ENCODE peak calls at places on chromosomes 11 and 22, in six cellular contexts. K is glutamatergic neuron, R is right atrium auricular region, F is fibroblast of lung, Q is heart left ventricle, Y is HFF-Myc. V is an unnamed sample.

GRCh38 chr11:111465400-111465799 is 46.8 kb downstream of the BTG4 start:
- DNase-seq in K (no peak), R (no peak), F (peak; percentile 60), Q (no peak), Y (no peak), V (no peak)

GRCh38 chr22:39178206-39179111 is 26.0 kb upstream of the CBX7 start:
- DNase-seq in K (no peak), R (no peak), F (peak; percentile 43), Q (no peak), Y (no peak), V (no peak)

GRCh38 chr11:46422588-46422987 is 31.0 kb upstream of the CHRM4 start:
- DNase-seq in K (no peak), R (no peak), F (no peak), Q (no peak), Y (no peak), V (no peak)

GRCh38 chr11:70727899-70728620 is 329.7 kb downstream of the CTTN start:
- DNase-seq in K (no peak), R (no peak), F (no peak), Q (peak; percentile 6), Y (no peak), V (peak; percentile 20)

GRCh38 chr11:59802639-59803176 is 7.9 kb downstream of the MRPL16 start:
- DNase-seq in K (no peak), R (no peak), F (peak; percentile 39), Q (no peak), Y (no peak), V (no peak)

GRCh38 chr22:21714059-21714770 is 21.4 kb downstream of the YPEL1 start:
- DNase-seq in K (no peak), R (no peak), F (no peak), Q (no peak), Y (no peak), V (no peak)

GRCh38 chr11:117823941-117824420 is 563 bp downstream of the FXYD2 start:
- DNase-seq in K (peak; percentile 46), R (peak; percentile 82), F (peak; percentile 33), Q (peak; percentile 90), Y (no peak), V (no peak)

GRCh38 chr22:21936151-21936778 is 16.4 kb downstream of the PPM1F start:
- DNase-seq in K (no peak), R (peak; percentile 70), F (no peak), Q (peak; percentile 59), Y (no peak), V (peak; percentile 93)

GRCh38 chr22:49433044-49433443 is 394.6 kb downstream of the BRD1 start:
- DNase-seq in K (no peak), R (no peak), F (no peak), Q (no peak), Y (no peak), V (no peak)

GRCh38 chr11:85941380-85941973 is 86.3 kb downstream of the CCDC83 start:
- DNase-seq in K (peak; percentile 54), R (peak; percentile 80), F (peak; percentile 58), Q (no peak), Y (no peak), V (peak; percentile 56)

GRCh38 chr11:66022401-66023185 is 3.7 kb downstream of the CATSPER1 start:
- DNase-seq in K (peak; percentile 91), R (peak; percentile 68), F (peak; percentile 29), Q (peak; percentile 59), Y (no peak), V (peak; percentile 62)

GRCh38 chr22:26172389-26172990 is 3.2 kb downstream of the SEZ6L start:
- DNase-seq in K (peak; percentile 79), R (no peak), F (peak; percentile 9), Q (no peak), Y (no peak), V (no peak)

GRCh38 chr22:24087071-24087795 is 76.1 kb downstream of the CABIN1 start:
- DNase-seq in K (no peak), R (no peak), F (no peak), Q (no peak), Y (no peak), V (no peak)

GRCh38 chr11:120579601-120580000 is 68.1 kb downstream of the GRIK4 start:
- DNase-seq in K (no peak), R (no peak), F (no peak), Q (no peak), Y (no peak), V (no peak)

GRCh38 chr22:43795320-43795719 is 16.8 kb downstream of the EFCAB6 start:
- DNase-seq in K (no peak), R (no peak), F (no peak), Q (no peak), Y (no peak), V (no peak)

GRCh38 chr22:43798492-43798891 is 13.6 kb downstream of the EFCAB6 start:
- DNase-seq in K (no peak), R (no peak), F (peak; percentile 50), Q (no peak), Y (no peak), V (no peak)

GRCh38 chr22:43792905-43793304 is 19.2 kb downstream of the EFCAB6 start:
- DNase-seq in K (no peak), R (no peak), F (no peak), Q (no peak), Y (no peak), V (no peak)

GRCh38 chr22:43800970-43801369 is 11.1 kb downstream of the EFCAB6 start:
- DNase-seq in K (no peak), R (no peak), F (no peak), Q (no peak), Y (no peak), V (no peak)

GRCh38 chr22:43796567-43796966 is 15.5 kb downstream of the EFCAB6 start:
- DNase-seq in K (no peak), R (no peak), F (peak; percentile 56), Q (no peak), Y (no peak), V (no peak)
- TF ChIP-seq CTCF in K (no peak), R (peak; percentile 55), F (peak; percentile 61), Q (peak; percentile 45), Y (peak; percentile 47), V (no peak)

DNA sequence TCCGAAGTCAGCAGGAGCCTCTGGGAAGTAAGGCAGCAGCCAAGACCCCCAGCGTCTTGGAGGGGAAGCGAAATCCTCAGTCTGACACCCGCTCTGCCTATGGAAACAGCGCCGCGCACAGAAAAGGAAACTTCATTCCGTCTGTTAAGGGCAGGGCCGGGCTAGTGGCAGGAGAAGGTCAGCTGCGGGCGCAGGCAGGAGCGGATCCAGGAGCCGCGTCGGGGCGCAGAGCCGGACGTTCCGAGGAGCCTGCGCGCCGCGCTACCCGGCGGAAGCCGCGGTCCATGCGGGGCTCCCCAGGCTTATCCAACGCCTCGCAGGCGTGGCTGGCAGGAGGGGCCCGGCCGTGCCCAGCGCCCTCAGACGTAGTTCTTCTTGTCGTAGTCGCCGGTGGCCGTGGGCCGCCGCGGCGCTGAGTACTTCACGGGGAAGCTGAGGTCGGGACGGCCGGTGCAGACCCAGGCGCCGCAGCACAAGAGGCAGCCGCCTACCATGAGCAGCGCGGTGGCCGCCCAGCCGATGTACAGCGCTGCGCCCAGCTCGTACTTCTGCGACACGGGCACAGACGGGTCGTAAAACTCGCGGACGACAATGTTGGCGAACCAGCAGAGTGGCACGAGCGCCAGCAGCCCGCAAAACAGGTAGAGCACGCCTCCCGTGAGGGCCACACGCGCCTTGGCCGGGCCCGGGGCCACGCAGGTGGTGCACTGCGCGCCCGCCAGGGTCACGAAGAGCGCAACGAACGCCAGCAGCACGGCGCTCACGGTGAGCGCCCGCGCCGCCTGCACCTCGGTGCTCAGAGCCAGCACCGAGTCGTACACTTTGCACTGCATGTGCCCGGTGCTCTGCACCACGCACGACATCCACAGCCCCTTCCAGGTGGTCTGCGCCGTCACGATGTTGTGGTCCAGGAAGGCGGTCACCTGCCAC is 705 bp downstream of the CLDN5 start:
- DNase-seq in K (peak; percentile 51), R (no peak), F (peak; percentile 44), Q (no peak), Y (no peak), V (no peak)
- TF ChIP-seq CTCF in K (peak; percentile 17), R (no peak), F (no peak), Q (no peak), Y (no peak), V (no peak)

GRCh38 chr11:44189986-44190882 is 94.8 kb downstream of the EXT2 start:
- DNase-seq in K (no peak), R (no peak), F (no peak), Q (no peak), Y (no peak), V (no peak)
- TF ChIP-seq CTCF in K (no peak), R (no peak), F (no peak), Q (no peak), Y (no peak), V (no peak)

GRCh38 chr11:40716344-40717178 is 742.9 kb downstream of the LRRC4C start:
- DNase-seq in K (no peak), R (no peak), F (no peak), Q (no peak), Y (no peak), V (no peak)

DNA sequence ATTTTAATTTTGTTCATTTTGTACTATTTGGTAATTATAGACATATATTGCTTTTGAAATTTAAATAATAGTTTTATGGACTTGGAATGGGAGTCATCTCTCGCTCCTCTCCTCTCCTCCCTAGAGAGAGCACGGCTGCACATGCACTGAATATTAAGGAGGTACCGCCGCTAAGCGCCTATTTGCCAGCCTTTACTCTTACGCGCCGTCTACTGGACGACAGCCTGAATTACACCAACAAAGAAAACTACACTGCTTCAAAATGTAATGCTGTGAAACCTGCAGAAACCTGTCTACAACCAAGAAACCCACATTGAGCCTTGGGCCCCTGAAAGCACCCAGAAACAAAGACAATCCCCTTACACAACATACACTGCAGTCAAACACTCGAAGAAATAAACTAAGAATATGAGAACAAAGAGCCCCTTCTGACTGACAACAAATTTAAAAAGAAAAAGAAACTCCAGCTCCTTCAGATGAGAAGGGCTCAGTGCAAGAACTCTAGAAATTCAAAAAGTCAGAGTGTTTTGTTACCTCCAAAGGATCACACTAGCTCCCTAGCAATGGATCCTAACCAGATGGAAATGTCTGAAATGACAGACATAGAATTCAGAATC is 737.2 kb downstream of the LRRC4C start:
- DNase-seq in K (peak; percentile 69), R (no peak), F (peak; percentile 12), Q (no peak), Y (no peak), V (no peak)
- TF ChIP-seq CTCF in K (peak; percentile 93), R (no peak), F (peak; percentile 47), Q (no peak), Y (peak; percentile 36), V (no peak)

DNA sequence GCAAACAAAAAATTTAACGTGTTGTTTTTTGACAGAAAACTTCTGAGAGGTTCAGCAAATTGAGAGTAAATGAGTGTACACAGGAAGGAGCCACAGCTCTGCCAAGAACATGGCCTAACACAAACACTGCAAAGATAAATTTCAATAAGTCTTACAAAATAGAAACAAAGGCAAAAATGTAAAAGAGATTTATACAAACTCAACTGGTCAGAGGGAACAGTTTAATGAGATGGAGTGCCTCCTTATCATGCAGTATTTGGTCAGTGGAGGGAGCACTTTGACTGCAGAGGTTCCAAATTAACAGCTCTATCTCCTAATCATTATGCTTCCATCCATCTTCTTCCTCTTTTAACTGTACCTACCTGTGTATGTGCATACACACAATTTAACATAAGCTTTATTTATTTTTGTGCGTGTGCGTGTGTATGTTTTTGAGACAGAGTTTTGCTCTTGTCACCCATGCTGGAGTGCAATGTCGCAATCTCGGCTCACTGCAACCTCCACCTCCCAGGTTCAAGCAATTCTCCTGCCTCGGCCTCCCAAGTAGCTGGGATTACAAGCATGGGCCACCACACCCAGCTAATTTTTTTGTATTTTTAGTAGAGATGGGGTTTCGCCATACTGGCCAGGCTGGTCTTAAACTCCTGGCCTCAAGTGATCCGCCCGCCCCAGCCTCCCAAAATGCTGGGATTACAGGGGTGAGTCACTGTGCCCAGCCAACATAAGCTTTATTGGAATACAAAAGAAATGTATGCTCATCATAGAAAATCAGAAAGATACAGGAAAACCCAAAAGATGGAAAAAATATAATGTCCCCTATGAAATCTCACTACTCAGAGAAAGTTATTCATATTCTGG is 111.9 kb downstream of the MRTFA start:
- DNase-seq in K (no peak), R (no peak), F (no peak), Q (no peak), Y (no peak), V (no peak)
- TF ChIP-seq CTCF in K (no peak), R (peak; percentile 28), F (peak; percentile 39), Q (no peak), Y (peak; percentile 28), V (no peak)